ENCODE peak calls at places on chromosomes 5 and 9, in four cellular contexts. F is kidney, Y is H7, N is IMR-90. M is an unnamed sample.

GRCh38 chr5:151686673-151687378 is at the start of gene SPARC:
- DNase-seq in F (peak; percentile 93), Y (peak; percentile 86), N (peak; percentile 96), M (peak; percentile 95)

GRCh38 chr9:100029246-100029645 is 69.6 kb downstream of the ERP44 start:
- DNase-seq in F (no peak), Y (no peak), N (no peak), M (no peak)

GRCh38 chr5:150638053-150638444 is 2.4 kb upstream of the SYNPO start:
- DNase-seq in F (no peak), Y (no peak), N (no peak), M (no peak)

GRCh38 chr5:31755299-31756053 is 116.5 kb downstream of the PDZD2 start:
- DNase-seq in F (no peak), Y (no peak), N (no peak), M (no peak)

GRCh38 chr5:125798311-125798710 is 624.9 kb upstream of the GRAMD2B start:
- DNase-seq in F (no peak), Y (no peak), N (peak; percentile 42), M (peak; percentile 4)

GRCh38 chr9:133112361-133113026 is 8.5 kb downstream of the RALGDS start:
- DNase-seq in F (peak; percentile 83), Y (no peak), N (no peak), M (no peak)

GRCh38 chr5:146965781-146966659 is 87.5 kb upstream of the PPP2R2B start:
- DNase-seq in F (no peak), Y (peak; percentile 32), N (peak; percentile 69), M (peak; percentile 27)

GRCh38 chr9:125271081-125271480 is 9.5 kb downstream of the GAPVD1 start:
- DNase-seq in F (no peak), Y (no peak), N (no peak), M (no peak)

GRCh38 chr9:130530932-130531331 is 48.4 kb upstream of the FUBP3 start:
- DNase-seq in F (no peak), Y (no peak), N (no peak), M (no peak)

GRCh38 chr5:107663697-107664096 is 7.0 kb downstream of the EFNA5 start:
- DNase-seq in F (no peak), Y (no peak), N (no peak), M (no peak)

GRCh38 chr9:14799030-14799429 is 76.5 kb upstream of the CER1 start:
- DNase-seq in F (no peak), Y (no peak), N (no peak), M (no peak)

GRCh38 chr9:91191443-91192378 is 170.0 kb downstream of the AUH start:
- DNase-seq in F (peak; percentile 77), Y (no peak), N (no peak), M (no peak)

GRCh38 chr5:64505769-64506566 is at the start of gene RGS7BP:
- DNase-seq in F (peak; percentile 86), Y (peak; percentile 77), N (peak; percentile 7), M (peak; percentile 2)

GRCh38 chr9:135156525-135157510 is 69.3 kb downstream of the OLFM1 start:
- DNase-seq in F (no peak), Y (peak; percentile 92), N (peak; percentile 7), M (no peak)

GRCh38 chr9:77956555-77956954 is 75.1 kb downstream of the GNAQ start:
- DNase-seq in F (no peak), Y (no peak), N (no peak), M (no peak)

GRCh38 chr5:78908173-78908901 is 76.8 kb downstream of the ARSB start:
- DNase-seq in F (no peak), Y (peak; percentile 67), N (peak; percentile 91), M (no peak)

GRCh38 chr5:36300927-36301540 is 668 bp downstream of the RANBP3L start:
- DNase-seq in F (no peak), Y (no peak), N (peak; percentile 1), M (no peak)
- H3K4me3 ChIP-seq in F (peak overlapping the region; percentile 78), Y (no peak overlapping the region), N (no peak overlapping the region), M (no peak overlapping the region)

DNA sequence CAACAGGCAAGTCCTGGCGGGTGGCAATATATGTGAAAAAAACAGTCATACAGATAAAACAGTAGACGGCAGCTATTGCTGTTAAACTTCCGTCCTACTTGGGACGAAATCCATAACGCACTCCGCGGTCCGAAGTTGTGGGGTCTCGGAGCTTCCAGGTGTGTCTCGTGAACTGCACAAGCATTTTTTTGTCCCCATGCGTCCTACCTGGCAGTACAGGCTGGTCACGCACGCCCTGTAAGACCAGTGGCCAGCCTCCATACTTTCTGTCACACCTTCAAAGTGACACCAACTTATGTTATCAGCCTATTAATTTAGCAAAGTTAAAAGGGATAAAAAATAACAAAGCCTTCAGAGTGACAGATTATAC is 51.3 kb downstream of the TGFBI start:
- DNase-seq in F (no peak), Y (no peak), N (no peak), M (no peak)
- H3K4me3 ChIP-seq in F (peak overlapping the region; percentile 46), Y (peak overlapping the region; percentile 44), N (peak overlapping the region; percentile 41), M (peak overlapping the region; percentile 48)

GRCh38 chr5:1380910-1381309 is 36.0 kb upstream of the CLPTM1L start:
- DNase-seq in F (peak; percentile 58), Y (peak; percentile 38), N (no peak), M (no peak)
- H3K4me3 ChIP-seq in F (no peak overlapping the region), Y (no peak overlapping the region), N (no peak overlapping the region), M (no peak overlapping the region)

GRCh38 chr5:180330270-180330648 is 22.9 kb downstream of the GFPT2 start:
- DNase-seq in F (no peak), Y (no peak), N (no peak), M (no peak)
- H3K4me3 ChIP-seq in F (no peak overlapping the region), Y (no peak overlapping the region), N (no peak overlapping the region), M (no peak overlapping the region)

GRCh38 chr5:115962239-115962564 is at the start of gene LVRN:
- DNase-seq in F (peak; percentile 48), Y (peak; percentile 41), N (no peak), M (no peak)

GRCh38 chr5:115956957-115957356 is 5.3 kb upstream of the LVRN start:
- DNase-seq in F (no peak), Y (no peak), N (no peak), M (no peak)

GRCh38 chr5:115962565-115963402 is 509 bp downstream of the LVRN start:
- DNase-seq in F (peak; percentile 73), Y (peak; percentile 54), N (no peak), M (no peak)

GRCh38 chr5:115963566-115963965 is 1.3 kb downstream of the LVRN start:
- DNase-seq in F (peak; percentile 22), Y (peak; percentile 27), N (no peak), M (no peak)

GRCh38 chr5:115961413-115962238 is 649 bp upstream of the LVRN start:
- DNase-seq in F (peak; percentile 50), Y (peak; percentile 40), N (no peak), M (no peak)
- H3K4me3 ChIP-seq in F (no peak overlapping the region), Y (peak overlapping the region; percentile 34), N (no peak overlapping the region), M (peak overlapping the region; percentile 17)

GRCh38 chr9:131601683-131602181 is 56.4 kb downstream of the PRRT1B start:
- DNase-seq in F (no peak), Y (no peak), N (no peak), M (no peak)

GRCh38 chr9:131597246-131597645 is 51.9 kb downstream of the PRRT1B start:
- DNase-seq in F (no peak), Y (no peak), N (no peak), M (no peak)

GRCh38 chr9:131594906-131595675 is 49.8 kb downstream of the PRRT1B start:
- DNase-seq in F (no peak), Y (no peak), N (no peak), M (no peak)

GRCh38 chr9:131595771-131596743 is 50.7 kb downstream of the PRRT1B start:
- DNase-seq in F (no peak), Y (no peak), N (no peak), M (no peak)

GRCh38 chr9:131598121-131598520 is 52.8 kb downstream of the PRRT1B start:
- DNase-seq in F (no peak), Y (no peak), N (no peak), M (no peak)
- H3K4me3 ChIP-seq in F (no peak overlapping the region), Y (no peak overlapping the region), N (no peak overlapping the region), M (no peak overlapping the region)

DNA sequence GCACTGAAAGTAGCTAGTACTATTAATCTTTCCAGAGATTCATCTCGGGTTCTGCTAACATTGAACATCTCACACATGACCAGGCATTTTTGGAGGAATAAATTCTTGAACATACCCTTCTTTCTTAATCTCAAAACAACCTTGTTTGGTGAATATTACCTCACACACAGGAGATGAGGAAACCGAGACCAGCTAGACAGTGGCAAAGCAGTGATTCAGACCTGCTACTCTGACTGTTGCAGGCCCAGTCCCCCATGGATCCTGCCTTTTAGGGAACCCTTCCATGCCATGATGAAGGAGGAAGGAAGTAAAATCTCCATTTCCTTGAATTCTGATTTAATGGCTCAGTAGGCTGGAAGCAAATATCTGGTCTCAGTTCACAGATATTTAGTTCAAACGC is 2.6 kb downstream of the PCSK5 start:
- DNase-seq in F (no peak), Y (no peak), N (no peak), M (no peak)
- H3K4me3 ChIP-seq in F (peak overlapping the region; percentile 95), Y (peak overlapping the region; percentile 93), N (no peak overlapping the region), M (peak overlapping the region; percentile 81)